ENCODE peak calls at places on chromosomes 6 and 20, in five cellular contexts. O is lung microvascular endothelial cell; Z is NCI-H69; M is fibroblast of the conjunctiva; H is stimulated activated CD4-positive, alpha-beta T cell treated with anti-CD3 and anti-CD28 coated beads, Interleukin-1b, Interleukin-23, amount 100 ng/mL, for 48 hours. V is an unnamed sample.
A peak's percentile ranks its signal among the peaks of the same experiment; 100 is the strongest.

GRCh38 chr20:62603021-62603906 is 39.0 kb upstream of the SLCO4A1 start:
- DNase-seq in O (peak; percentile 94), Z (peak; percentile 90), M (no peak), H (peak; percentile 48), V (peak; percentile 63)

GRCh38 chr6:162123797-162124196 is 603.8 kb downstream of the PRKN start:
- DNase-seq in O (no peak), Z (peak; percentile 72), M (no peak), H (no peak), V (no peak)

GRCh38 chr20:3165473-3166337 is 6.0 kb upstream of the FASTKD5 start:
- DNase-seq in O (peak; percentile 81), Z (peak; percentile 90), M (no peak), H (no peak), V (peak; percentile 84)

GRCh38 chr20:47487175-47487917 is 14.3 kb upstream of the NCOA3 start:
- DNase-seq in O (peak; percentile 15), Z (peak; percentile 11), M (no peak), H (peak; percentile 74), V (no peak)

GRCh38 chr6:68776382-68776781 is 141.3 kb downstream of the ADGRB3 start:
- DNase-seq in O (no peak), Z (peak; percentile 80), M (no peak), H (no peak), V (no peak)

GRCh38 chr6:116316772-116317467 is 37.2 kb upstream of the TSPYL1 start:
- DNase-seq in O (no peak), Z (no peak), M (no peak), H (no peak), V (peak; percentile 47)

GRCh38 chr6:119517428-119517827 is 167.9 kb upstream of the MAN1A1 start:
- DNase-seq in O (no peak), Z (peak; percentile 77), M (no peak), H (no peak), V (no peak)

GRCh38 chr20:62762376-62762775 is 33.9 kb upstream of the MRGBP start:
- DNase-seq in O (no peak), Z (no peak), M (no peak), H (no peak), V (peak; percentile 17)

GRCh38 chr6:1624848-1625341 is 15.2 kb downstream of the FOXC1 start:
- DNase-seq in O (peak; percentile 70), Z (no peak), M (no peak), H (no peak), V (peak; percentile 57)

GRCh38 chr6:166448432-166448831 is 65.7 kb upstream of the MPC1 start:
- DNase-seq in O (no peak), Z (no peak), M (no peak), H (no peak), V (no peak)

GRCh38 chr6:47163536-47163935 is 121.4 kb upstream of the ADGRF1 start:
- DNase-seq in O (no peak), Z (no peak), M (no peak), H (no peak), V (no peak)